ENCODE peak calls at places on chromosome 4, in six cellular contexts. M, N, G, U, O and F are unnamed samples.

GRCh38 chr4:108193891-108194672 is 25.4 kb upstream of the LEF1 start:
- DNase-seq in M (no peak), N (no peak), G (no peak), U (no peak), O (no peak), F (peak; percentile 95)

GRCh38 chr4:176469546-176469945 is 149.8 kb downstream of the SPCS3 start:
- DNase-seq in M (no peak), N (no peak), G (no peak), U (no peak), O (no peak), F (no peak)

GRCh38 chr4:38967260-38968095 is 64.7 kb downstream of the TMEM156 start:
- DNase-seq in M (peak; percentile 76), N (peak; percentile 77), G (no peak), U (peak; percentile 74), O (peak; percentile 27), F (no peak)

GRCh38 chr4:180057891-180058643 is 2185.1 kb upstream of the TENM3 start:
- DNase-seq in M (peak; percentile 2), N (no peak), G (no peak), U (no peak), O (no peak), F (peak; percentile 66)

GRCh38 chr4:149077142-149077541 is 634.9 kb upstream of the NR3C2 start:
- DNase-seq in M (no peak), N (no peak), G (no peak), U (no peak), O (peak; percentile 36), F (no peak)

GRCh38 chr4:20474119-20474518 is 222.4 kb downstream of the SLIT2 start:
- DNase-seq in M (no peak), N (no peak), G (no peak), U (no peak), O (no peak), F (peak; percentile 56)

GRCh38 chr4:23333556-23333945 is 556.3 kb downstream of the PPARGC1A start:
- DNase-seq in M (no peak), N (no peak), G (no peak), U (no peak), O (no peak), F (no peak)

GRCh38 chr4:122826596-122827257 is at the start of gene FGF2:
- DNase-seq in M (peak; percentile 54), N (no peak), G (no peak), U (no peak), O (peak; percentile 76), F (peak; percentile 84)

GRCh38 chr4:185142563-185142910 is 529 bp upstream of the SLC25A4 start:
- DNase-seq in M (no peak), N (peak; percentile 37), G (no peak), U (no peak), O (no peak), F (no peak)

GRCh38 chr4:5863461-5864113 is 29.3 kb downstream of the CRMP1 start:
- DNase-seq in M (peak; percentile 62), N (no peak), G (no peak), U (peak; percentile 57), O (no peak), F (peak; percentile 46)

GRCh38 chr4:121706595-121707021 is 9.8 kb upstream of the ANXA5 start:
- DNase-seq in M (no peak), N (no peak), G (no peak), U (no peak), O (no peak), F (no peak)

GRCh38 chr4:139245590-139245989 is 34.4 kb downstream of the MGARP start:
- DNase-seq in M (no peak), N (no peak), G (no peak), U (no peak), O (no peak), F (no peak)

GRCh38 chr4:105966046-105966445 is 70.8 kb downstream of the NPNT start:
- DNase-seq in M (no peak), N (no peak), G (no peak), U (no peak), O (no peak), F (peak; percentile 27)

GRCh38 chr4:123352240-123352945 is 44.2 kb upstream of the SPRY1 start:
- DNase-seq in M (no peak), N (no peak), G (no peak), U (no peak), O (no peak), F (no peak)

GRCh38 chr4:125112536-125112935 is 202.2 kb upstream of the FAT4 start:
- DNase-seq in M (no peak), N (no peak), G (no peak), U (no peak), O (no peak), F (no peak)

GRCh38 chr4:18733956-18734872 is 712.7 kb upstream of the LCORL start:
- DNase-seq in M (no peak), N (no peak), G (no peak), U (no peak), O (no peak), F (no peak)

GRCh38 chr4:88054909-88055308 is 47.5 kb downstream of the PKD2 start:
- DNase-seq in M (peak; percentile 72), N (peak; percentile 70), G (no peak), U (peak; percentile 23), O (peak; percentile 34), F (peak; percentile 70)

GRCh38 chr4:134072137-134072536 is 129.5 kb downstream of the PABPC4L start:
- DNase-seq in M (no peak), N (no peak), G (no peak), U (no peak), O (no peak), F (no peak)

GRCh38 chr4:75683482-75684155 is 10.4 kb upstream of the G3BP2 start:
- DNase-seq in M (no peak), N (no peak), G (no peak), U (no peak), O (no peak), F (no peak)

GRCh38 chr4:81460115-81460836 is 11.4 kb downstream of the RASGEF1B start:
- DNase-seq in M (no peak), N (no peak), G (no peak), U (no peak), O (no peak), F (no peak)

GRCh38 chr4:36476135-36476534 is 194.7 kb downstream of the DTHD1 start:
- DNase-seq in M (no peak), N (no peak), G (no peak), U (no peak), O (no peak), F (no peak)

GRCh38 chr4:656651-657337 is 17.3 kb downstream of the ATP5ME start:
- DNase-seq in M (no peak), N (peak; percentile 38), G (no peak), U (no peak), O (no peak), F (no peak)

GRCh38 chr4:25174674-25175073 is 14.4 kb upstream of the SEPSECS start:
- DNase-seq in M (no peak), N (no peak), G (no peak), U (no peak), O (peak; percentile 9), F (no peak)

GRCh38 chr4:183588169-183588675 is 70.8 kb downstream of the RWDD4 start:
- DNase-seq in M (no peak), N (no peak), G (no peak), U (no peak), O (no peak), F (no peak)

GRCh38 chr4:177107288-177107901 is 202.3 kb upstream of the NEIL3 start:
- DNase-seq in M (no peak), N (no peak), G (no peak), U (no peak), O (no peak), F (no peak)

DNA sequence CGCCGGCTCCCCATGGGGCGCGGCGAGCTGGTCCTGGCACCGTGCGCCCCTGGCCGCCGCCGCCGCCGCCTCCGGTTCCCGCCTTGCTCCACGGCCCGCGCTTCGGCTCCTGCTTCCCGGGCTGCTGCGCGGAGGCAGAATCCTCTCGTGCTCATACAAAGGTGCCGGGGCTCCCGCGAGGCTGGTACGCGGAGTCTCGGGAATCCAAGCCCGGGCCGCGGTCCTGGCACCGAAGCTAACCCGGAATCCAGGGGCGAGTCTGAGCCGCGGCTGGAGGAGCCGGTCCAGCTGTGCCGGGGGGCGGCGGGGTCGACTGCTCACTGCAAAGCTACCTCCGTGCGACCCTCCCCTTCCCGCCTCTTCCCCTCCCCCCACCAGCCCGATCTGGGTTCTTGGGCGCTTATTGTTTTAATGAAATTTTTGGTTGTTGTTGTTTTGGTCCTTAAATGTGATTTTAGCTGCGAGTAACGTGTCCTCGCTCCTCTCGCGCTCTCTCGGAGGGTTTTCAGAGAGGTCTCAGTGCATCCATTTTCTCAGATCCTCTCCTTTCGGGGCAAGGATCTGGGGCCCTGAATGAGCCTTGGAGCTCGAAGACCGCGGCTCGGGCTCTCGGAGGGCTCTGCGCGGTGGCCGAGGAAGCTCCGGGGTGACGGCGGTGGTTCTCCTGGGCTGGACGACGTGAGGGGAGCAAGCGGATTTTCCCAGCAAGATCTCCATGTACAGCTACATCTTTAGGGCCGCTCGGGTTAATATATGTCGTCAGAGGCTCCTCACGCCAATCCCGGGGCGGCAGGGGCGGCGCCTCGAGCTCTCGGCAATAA is at the start of gene HAND2:
- DNase-seq in M (peak; percentile 52), N (no peak), G (no peak), U (no peak), O (peak; percentile 71), F (peak; percentile 69)
- H3K4me2 ChIP-seq in M (peak within 1 kb of the TSS; percentile 97), N (no peak within 1 kb of the TSS), G (no peak within 1 kb of the TSS), U (no peak within 1 kb of the TSS), O (peak within 1 kb of the TSS; percentile 78), F (peak within 1 kb of the TSS; percentile 95)

GRCh38 chr4:152346979-152347378 is 188.9 kb downstream of the FBXW7 start:
- DNase-seq in M (no peak), N (no peak), G (no peak), U (no peak), O (no peak), F (no peak)

GRCh38 chr4:152351080-152351479 is 184.8 kb downstream of the FBXW7 start:
- DNase-seq in M (no peak), N (no peak), G (no peak), U (no peak), O (no peak), F (no peak)

GRCh38 chr4:152352215-152352614 is 183.7 kb downstream of the FBXW7 start:
- DNase-seq in M (no peak), N (no peak), G (no peak), U (no peak), O (no peak), F (no peak)

GRCh38 chr4:152352645-152353116 is 183.2 kb downstream of the FBXW7 start:
- DNase-seq in M (peak; percentile 84), N (peak; percentile 46), G (peak; percentile 59), U (peak; percentile 81), O (peak; percentile 58), F (peak; percentile 64)

DNA sequence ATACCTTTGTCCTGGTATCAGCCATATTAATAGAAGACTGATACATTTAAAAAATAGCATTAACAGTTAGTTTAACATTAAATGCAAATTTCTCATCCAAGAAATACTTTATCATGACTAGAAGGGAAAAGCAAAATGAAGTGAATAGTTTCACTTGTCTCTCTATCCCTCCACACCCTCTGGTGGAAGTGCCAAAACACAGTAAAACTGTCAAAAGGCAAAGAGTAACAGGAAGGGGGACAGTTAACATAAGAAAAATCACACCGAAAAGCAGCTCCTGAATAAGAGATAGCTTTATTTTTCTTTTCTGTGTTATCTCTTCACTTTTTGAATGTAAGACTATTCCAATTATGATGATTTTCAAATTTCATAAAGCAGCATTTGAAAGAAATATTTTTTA is 187.2 kb downstream of the FBXW7 start:
- DNase-seq in M (no peak), N (no peak), G (no peak), U (no peak), O (no peak), F (peak; percentile 41)
- TF ChIP-seq REST in M (no peak), N (no peak), G (no peak), U (no peak), O (no peak), F (no peak)

GRCh38 chr4:17500574-17500973 is 11.3 kb downstream of the QDPR start:
- DNase-seq in M (no peak), N (no peak), G (no peak), U (no peak), O (no peak), F (no peak)
- H3K4me2 ChIP-seq in M (no peak overlapping the region), N (no peak overlapping the region), G (no peak overlapping the region), U (no peak overlapping the region), O (no peak overlapping the region), F (no peak overlapping the region)

GRCh38 chr4:8167815-8168214 is 9.2 kb upstream of the ABLIM2 start:
- DNase-seq in M (no peak), N (no peak), G (no peak), U (no peak), O (no peak), F (no peak)
- TF ChIP-seq REST in M (no peak), N (no peak), G (no peak), U (no peak), O (no peak), F (no peak)